ENCODE peak calls at places on chromosome 18, in eight cellular contexts. One of them, this sample, is unnamed.

GRCh38 chr18:5895886-5896740 is 791 bp upstream of the TMEM200C start:
- DNase-seq in A549: no peak
- DNase-seq in transverse colon: no peak
- DNase-seq in mesothelial cell of epicardium: peak; percentile 32
- DNase-seq in AG10803: no peak
- DNase-seq in stomach: no peak
- DNase-seq in WTC11: peak; percentile 76
- DNase-seq in choroid plexus epithelial cell: no peak
- DNase-seq in this sample: peak; percentile 63

GRCh38 chr18:30987479-30988241 is 54.9 kb downstream of the DSC3 start:
- DNase-seq in A549: peak; percentile 28
- DNase-seq in transverse colon: peak; percentile 66
- DNase-seq in mesothelial cell of epicardium: no peak
- DNase-seq in AG10803: no peak
- DNase-seq in stomach: peak; percentile 27
- DNase-seq in WTC11: no peak
- DNase-seq in choroid plexus epithelial cell: no peak
- DNase-seq in this sample: no peak

GRCh38 chr18:38077219-38077618 is 511.6 kb upstream of the CELF4 start:
- DNase-seq in A549: no peak
- DNase-seq in transverse colon: no peak
- DNase-seq in mesothelial cell of epicardium: no peak
- DNase-seq in AG10803: no peak
- DNase-seq in stomach: no peak
- DNase-seq in WTC11: peak; percentile 10
- DNase-seq in choroid plexus epithelial cell: no peak
- DNase-seq in this sample: no peak

GRCh38 chr18:48891721-48892120 is 59.0 kb downstream of the SMAD7 start:
- DNase-seq in A549: no peak
- DNase-seq in transverse colon: no peak
- DNase-seq in mesothelial cell of epicardium: no peak
- DNase-seq in AG10803: no peak
- DNase-seq in stomach: no peak
- DNase-seq in WTC11: no peak
- DNase-seq in choroid plexus epithelial cell: no peak
- DNase-seq in this sample: no peak

GRCh38 chr18:51098082-51098481 is 68.1 kb downstream of the SMAD4 start:
- DNase-seq in A549: no peak
- DNase-seq in transverse colon: no peak
- DNase-seq in mesothelial cell of epicardium: no peak
- DNase-seq in AG10803: no peak
- DNase-seq in stomach: no peak
- DNase-seq in WTC11: no peak
- DNase-seq in choroid plexus epithelial cell: no peak
- DNase-seq in this sample: no peak

GRCh38 chr18:46281185-46282176 is 177.3 kb downstream of the HAUS1 start:
- DNase-seq in A549: peak; percentile 43
- DNase-seq in transverse colon: peak; percentile 44
- DNase-seq in mesothelial cell of epicardium: peak; percentile 40
- DNase-seq in AG10803: peak; percentile 75
- DNase-seq in stomach: peak; percentile 63
- DNase-seq in WTC11: peak; percentile 84
- DNase-seq in choroid plexus epithelial cell: peak; percentile 90
- DNase-seq in this sample: peak; percentile 83

GRCh38 chr18:79169958-79170555 is 100.9 kb downstream of the ATP9B start:
- DNase-seq in A549: no peak
- DNase-seq in transverse colon: no peak
- DNase-seq in mesothelial cell of epicardium: no peak
- DNase-seq in AG10803: peak; percentile 37
- DNase-seq in stomach: no peak
- DNase-seq in WTC11: no peak
- DNase-seq in choroid plexus epithelial cell: peak; percentile 65
- DNase-seq in this sample: no peak

GRCh38 chr18:22667616-22668422 is 250.1 kb upstream of the CTAGE1 start:
- DNase-seq in A549: peak; percentile 5
- DNase-seq in transverse colon: no peak
- DNase-seq in mesothelial cell of epicardium: no peak
- DNase-seq in AG10803: peak; percentile 67
- DNase-seq in stomach: no peak
- DNase-seq in WTC11: no peak
- DNase-seq in choroid plexus epithelial cell: peak; percentile 94
- DNase-seq in this sample: no peak

GRCh38 chr18:76544511-76545350 is 49.7 kb upstream of the ZNF516 start:
- DNase-seq in A549: no peak
- DNase-seq in transverse colon: no peak
- DNase-seq in mesothelial cell of epicardium: no peak
- DNase-seq in AG10803: no peak
- DNase-seq in stomach: no peak
- DNase-seq in WTC11: no peak
- DNase-seq in choroid plexus epithelial cell: no peak
- DNase-seq in this sample: no peak

GRCh38 chr18:3889803-3890202 is 439.8 kb downstream of the TGIF1 start:
- DNase-seq in A549: no peak
- DNase-seq in transverse colon: no peak
- DNase-seq in mesothelial cell of epicardium: no peak
- DNase-seq in AG10803: peak; percentile 55
- DNase-seq in stomach: no peak
- DNase-seq in WTC11: no peak
- DNase-seq in choroid plexus epithelial cell: peak; percentile 46
- DNase-seq in this sample: no peak

GRCh38 chr18:4704766-4705165 is 249.7 kb upstream of the DLGAP1 start:
- DNase-seq in A549: no peak
- DNase-seq in transverse colon: no peak
- DNase-seq in mesothelial cell of epicardium: no peak
- DNase-seq in AG10803: no peak
- DNase-seq in stomach: no peak
- DNase-seq in WTC11: no peak
- DNase-seq in choroid plexus epithelial cell: no peak
- DNase-seq in this sample: no peak

GRCh38 chr18:9494778-9495302 is 19.5 kb downstream of the RALBP1 start:
- DNase-seq in A549: no peak
- DNase-seq in transverse colon: no peak
- DNase-seq in mesothelial cell of epicardium: no peak
- DNase-seq in AG10803: no peak
- DNase-seq in stomach: no peak
- DNase-seq in WTC11: no peak
- DNase-seq in choroid plexus epithelial cell: peak; percentile 39
- DNase-seq in this sample: no peak

GRCh38 chr18:12768622-12769021 is 65.8 kb downstream of the PSMG2 start:
- DNase-seq in A549: no peak
- DNase-seq in transverse colon: no peak
- DNase-seq in mesothelial cell of epicardium: no peak
- DNase-seq in AG10803: peak; percentile 35
- DNase-seq in stomach: no peak
- DNase-seq in WTC11: no peak
- DNase-seq in choroid plexus epithelial cell: peak; percentile 39
- DNase-seq in this sample: no peak

GRCh38 chr18:74217476-74218143 is 69.3 kb downstream of the TIMM21 start:
- DNase-seq in A549: no peak
- DNase-seq in transverse colon: no peak
- DNase-seq in mesothelial cell of epicardium: no peak
- DNase-seq in AG10803: no peak
- DNase-seq in stomach: peak; percentile 61
- DNase-seq in WTC11: no peak
- DNase-seq in choroid plexus epithelial cell: no peak
- DNase-seq in this sample: no peak

GRCh38 chr18:75070625-75071483 is 138.1 kb downstream of the PTGR3 start:
- DNase-seq in A549: peak; percentile 25
- DNase-seq in transverse colon: peak; percentile 37
- DNase-seq in mesothelial cell of epicardium: no peak
- DNase-seq in AG10803: peak; percentile 61
- DNase-seq in stomach: peak; percentile 42
- DNase-seq in WTC11: no peak
- DNase-seq in choroid plexus epithelial cell: peak; percentile 79
- DNase-seq in this sample: no peak

GRCh38 chr18:72147830-72148229 is 396.3 kb downstream of the CBLN2 start:
- DNase-seq in A549: no peak
- DNase-seq in transverse colon: no peak
- DNase-seq in mesothelial cell of epicardium: no peak
- DNase-seq in AG10803: no peak
- DNase-seq in stomach: no peak
- DNase-seq in WTC11: no peak
- DNase-seq in choroid plexus epithelial cell: no peak
- DNase-seq in this sample: no peak

GRCh38 chr18:14174706-14175085 is 42.5 kb upstream of the ZNF519 start:
- DNase-seq in A549: no peak
- DNase-seq in transverse colon: no peak
- DNase-seq in mesothelial cell of epicardium: no peak
- DNase-seq in AG10803: no peak
- DNase-seq in stomach: no peak
- DNase-seq in WTC11: no peak
- DNase-seq in choroid plexus epithelial cell: no peak
- DNase-seq in this sample: no peak

GRCh38 chr18:77749189-77749588 is 499.5 kb downstream of the GALR1 start:
- DNase-seq in A549: no peak
- DNase-seq in transverse colon: no peak
- DNase-seq in mesothelial cell of epicardium: no peak
- DNase-seq in AG10803: no peak
- DNase-seq in stomach: no peak
- DNase-seq in WTC11: peak; percentile 77
- DNase-seq in choroid plexus epithelial cell: peak; percentile 4
- DNase-seq in this sample: peak; percentile 61
- TF ChIP-seq CTCF in A549: no peak
- TF ChIP-seq CTCF in transverse colon: peak; percentile 22
- TF ChIP-seq CTCF in mesothelial cell of epicardium: peak; percentile 52
- TF ChIP-seq CTCF in AG10803: peak; percentile 46
- TF ChIP-seq CTCF in stomach: no peak
- TF ChIP-seq CTCF in WTC11: peak; percentile 78
- TF ChIP-seq CTCF in choroid plexus epithelial cell: peak; percentile 40
- TF ChIP-seq CTCF in this sample: peak; percentile 74

GRCh38 chr18:24933345-24933744 is 418.6 kb downstream of the ZNF521 start:
- DNase-seq in A549: no peak
- DNase-seq in transverse colon: no peak
- DNase-seq in mesothelial cell of epicardium: no peak
- DNase-seq in AG10803: no peak
- DNase-seq in stomach: no peak
- DNase-seq in WTC11: no peak
- DNase-seq in choroid plexus epithelial cell: no peak
- DNase-seq in this sample: no peak

GRCh38 chr18:24930974-24931373 is 421.0 kb downstream of the ZNF521 start:
- DNase-seq in A549: no peak
- DNase-seq in transverse colon: no peak
- DNase-seq in mesothelial cell of epicardium: no peak
- DNase-seq in AG10803: no peak
- DNase-seq in stomach: peak; percentile 49
- DNase-seq in WTC11: no peak
- DNase-seq in choroid plexus epithelial cell: no peak
- DNase-seq in this sample: no peak

GRCh38 chr18:24928479-24928878 is 423.5 kb downstream of the ZNF521 start:
- DNase-seq in A549: no peak
- DNase-seq in transverse colon: no peak
- DNase-seq in mesothelial cell of epicardium: no peak
- DNase-seq in AG10803: no peak
- DNase-seq in stomach: no peak
- DNase-seq in WTC11: no peak
- DNase-seq in choroid plexus epithelial cell: no peak
- DNase-seq in this sample: no peak

GRCh38 chr18:24926649-24927048 is 425.3 kb downstream of the ZNF521 start:
- DNase-seq in A549: no peak
- DNase-seq in transverse colon: no peak
- DNase-seq in mesothelial cell of epicardium: no peak
- DNase-seq in AG10803: no peak
- DNase-seq in stomach: no peak
- DNase-seq in WTC11: no peak
- DNase-seq in choroid plexus epithelial cell: no peak
- DNase-seq in this sample: no peak

DNA sequence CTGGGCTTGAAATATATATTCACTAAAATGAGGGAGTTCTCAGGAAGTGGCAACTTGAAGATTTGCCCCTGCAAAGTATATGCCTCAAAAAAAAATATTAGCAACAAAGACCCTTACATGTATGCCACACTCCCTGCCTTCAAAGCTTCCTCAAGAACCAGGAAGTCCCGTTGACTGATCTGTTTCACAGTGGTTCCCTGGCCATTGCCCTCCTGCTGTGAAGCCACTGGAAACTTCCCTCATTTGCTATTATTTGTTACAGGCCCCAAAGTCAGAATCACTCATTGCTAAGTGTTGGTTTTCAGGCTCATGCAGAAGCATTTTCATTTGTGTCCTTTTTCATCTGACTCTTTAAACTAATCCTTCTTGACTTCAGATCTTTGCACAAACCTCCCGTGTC is 421.5 kb downstream of the ZNF521 start:
- DNase-seq in A549: no peak
- DNase-seq in transverse colon: no peak
- DNase-seq in mesothelial cell of epicardium: no peak
- DNase-seq in AG10803: no peak
- DNase-seq in stomach: no peak
- DNase-seq in WTC11: peak; percentile 23
- DNase-seq in choroid plexus epithelial cell: no peak
- DNase-seq in this sample: no peak
- TF ChIP-seq CTCF in A549: no peak
- TF ChIP-seq CTCF in transverse colon: no peak
- TF ChIP-seq CTCF in mesothelial cell of epicardium: no peak
- TF ChIP-seq CTCF in AG10803: no peak
- TF ChIP-seq CTCF in stomach: no peak
- TF ChIP-seq CTCF in WTC11: no peak
- TF ChIP-seq CTCF in choroid plexus epithelial cell: no peak
- TF ChIP-seq CTCF in this sample: no peak

GRCh38 chr18:55120896-55121295 is 161.6 kb upstream of the CCDC68 start:
- DNase-seq in A549: no peak
- DNase-seq in transverse colon: no peak
- DNase-seq in mesothelial cell of epicardium: no peak
- DNase-seq in AG10803: peak; percentile 25
- DNase-seq in stomach: no peak
- DNase-seq in WTC11: no peak
- DNase-seq in choroid plexus epithelial cell: no peak
- DNase-seq in this sample: no peak
- TF ChIP-seq CTCF in A549: no peak
- TF ChIP-seq CTCF in transverse colon: no peak
- TF ChIP-seq CTCF in mesothelial cell of epicardium: no peak
- TF ChIP-seq CTCF in AG10803: no peak
- TF ChIP-seq CTCF in stomach: no peak
- TF ChIP-seq CTCF in WTC11: no peak
- TF ChIP-seq CTCF in choroid plexus epithelial cell: no peak
- TF ChIP-seq CTCF in this sample: no peak

GRCh38 chr18:52991246-52991645 is 651.2 kb downstream of the DCC start:
- DNase-seq in A549: no peak
- DNase-seq in transverse colon: no peak
- DNase-seq in mesothelial cell of epicardium: no peak
- DNase-seq in AG10803: no peak
- DNase-seq in stomach: no peak
- DNase-seq in WTC11: no peak
- DNase-seq in choroid plexus epithelial cell: no peak
- DNase-seq in this sample: no peak

GRCh38 chr18:52995875-52996274 is 655.9 kb downstream of the DCC start:
- DNase-seq in A549: no peak
- DNase-seq in transverse colon: no peak
- DNase-seq in mesothelial cell of epicardium: no peak
- DNase-seq in AG10803: no peak
- DNase-seq in stomach: no peak
- DNase-seq in WTC11: no peak
- DNase-seq in choroid plexus epithelial cell: no peak
- DNase-seq in this sample: no peak

DNA sequence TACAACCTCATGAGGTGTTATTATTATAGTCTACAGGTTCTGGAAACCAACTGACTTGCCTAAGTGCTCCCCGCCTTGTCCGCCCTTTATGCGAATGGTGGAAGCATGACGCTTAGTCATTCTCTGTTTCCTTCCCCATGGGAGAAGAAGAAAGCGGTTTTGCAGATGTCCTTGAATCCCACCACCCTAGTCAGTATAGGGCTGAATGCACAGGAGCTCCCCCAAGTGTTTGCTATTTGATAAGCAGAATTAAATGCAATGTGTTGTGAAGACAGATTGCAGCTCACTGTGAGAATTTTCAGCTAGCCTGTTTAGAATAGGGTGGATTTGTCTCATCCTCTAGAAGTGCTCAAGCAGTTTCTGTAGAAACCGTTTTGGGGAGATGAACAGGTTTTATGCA is 652.0 kb downstream of the DCC start:
- DNase-seq in A549: no peak
- DNase-seq in transverse colon: no peak
- DNase-seq in mesothelial cell of epicardium: no peak
- DNase-seq in AG10803: no peak
- DNase-seq in stomach: no peak
- DNase-seq in WTC11: peak; percentile 18
- DNase-seq in choroid plexus epithelial cell: peak; percentile 0
- DNase-seq in this sample: no peak
- TF ChIP-seq CTCF in A549: no peak
- TF ChIP-seq CTCF in transverse colon: no peak
- TF ChIP-seq CTCF in mesothelial cell of epicardium: no peak
- TF ChIP-seq CTCF in AG10803: no peak
- TF ChIP-seq CTCF in stomach: no peak
- TF ChIP-seq CTCF in WTC11: peak; percentile 21
- TF ChIP-seq CTCF in choroid plexus epithelial cell: peak; percentile 3
- TF ChIP-seq CTCF in this sample: peak; percentile 33